ENCODE peak calls at places on chromosomes 13 and 19, in four cellular contexts. One of them, this sample, is unnamed.

GRCh38 chr13:24557121-24557520 is 44.5 kb upstream of the PARP4 start:
- DNase-seq in NCI-H774: no peak
- DNase-seq in T-helper 2 cell: no peak
- DNase-seq in naive thymus-derived CD8-positive, alpha-beta T cell: no peak
- DNase-seq in this sample: no peak

GRCh38 chr19:53951436-53951835 is 11.3 kb upstream of the CACNG8 start:
- DNase-seq in NCI-H774: no peak
- DNase-seq in T-helper 2 cell: no peak
- DNase-seq in naive thymus-derived CD8-positive, alpha-beta T cell: no peak
- DNase-seq in this sample: no peak

GRCh38 chr19:31304877-31305312 is 44.3 kb downstream of the TSHZ3 start:
- DNase-seq in NCI-H774: no peak
- DNase-seq in T-helper 2 cell: no peak
- DNase-seq in naive thymus-derived CD8-positive, alpha-beta T cell: no peak
- DNase-seq in this sample: no peak

GRCh38 chr19:58317481-58318072 is 9.2 kb upstream of the ZSCAN22 start:
- DNase-seq in NCI-H774: no peak
- DNase-seq in T-helper 2 cell: peak; percentile 27
- DNase-seq in naive thymus-derived CD8-positive, alpha-beta T cell: no peak
- DNase-seq in this sample: no peak

GRCh38 chr13:59702269-59702668 is 461.5 kb downstream of the DIAPH3 start:
- DNase-seq in NCI-H774: no peak
- DNase-seq in T-helper 2 cell: no peak
- DNase-seq in naive thymus-derived CD8-positive, alpha-beta T cell: no peak
- DNase-seq in this sample: no peak

GRCh38 chr13:47908200-47908902 is 92.7 kb downstream of the SUCLA2 start:
- DNase-seq in NCI-H774: no peak
- DNase-seq in T-helper 2 cell: peak; percentile 28
- DNase-seq in naive thymus-derived CD8-positive, alpha-beta T cell: no peak
- DNase-seq in this sample: no peak

GRCh38 chr19:47598407-47599349 is 10.3 kb upstream of the BICRA start:
- DNase-seq in NCI-H774: no peak
- DNase-seq in T-helper 2 cell: no peak
- DNase-seq in naive thymus-derived CD8-positive, alpha-beta T cell: no peak
- DNase-seq in this sample: no peak

GRCh38 chr13:68261105-68261504 is 1031.0 kb upstream of the PCDH9 start:
- DNase-seq in NCI-H774: no peak
- DNase-seq in T-helper 2 cell: no peak
- DNase-seq in naive thymus-derived CD8-positive, alpha-beta T cell: no peak
- DNase-seq in this sample: no peak

GRCh38 chr13:76378767-76379166 is 507.4 kb downstream of the KCTD12 start:
- DNase-seq in NCI-H774: no peak
- DNase-seq in T-helper 2 cell: no peak
- DNase-seq in naive thymus-derived CD8-positive, alpha-beta T cell: no peak
- DNase-seq in this sample: no peak

GRCh38 chr13:28532226-28533048 is 37.5 kb upstream of the FLT1 start:
- DNase-seq in NCI-H774: no peak
- DNase-seq in T-helper 2 cell: peak; percentile 18
- DNase-seq in naive thymus-derived CD8-positive, alpha-beta T cell: no peak
- DNase-seq in this sample: no peak

GRCh38 chr13:44653261-44653660 is 77.1 kb upstream of the TSC22D1 start:
- DNase-seq in NCI-H774: no peak
- DNase-seq in T-helper 2 cell: no peak
- DNase-seq in naive thymus-derived CD8-positive, alpha-beta T cell: no peak
- DNase-seq in this sample: no peak

GRCh38 chr19:48616491-48617056 is 1.7 kb upstream of the FAM83E start:
- DNase-seq in NCI-H774: no peak
- DNase-seq in T-helper 2 cell: peak; percentile 42
- DNase-seq in naive thymus-derived CD8-positive, alpha-beta T cell: no peak
- DNase-seq in this sample: no peak

GRCh38 chr19:14073232-14073924 is 792 bp downstream of the MISP3 start:
- DNase-seq in NCI-H774: peak; percentile 76
- DNase-seq in T-helper 2 cell: peak; percentile 90
- DNase-seq in naive thymus-derived CD8-positive, alpha-beta T cell: peak; percentile 79
- DNase-seq in this sample: no peak

GRCh38 chr19:2212861-2213711 is 23.0 kb downstream of the PLEKHJ1 start:
- DNase-seq in NCI-H774: no peak
- DNase-seq in T-helper 2 cell: no peak
- DNase-seq in naive thymus-derived CD8-positive, alpha-beta T cell: no peak
- DNase-seq in this sample: no peak

GRCh38 chr13:33409673-33410072 is 124.1 kb upstream of the STARD13 start:
- DNase-seq in NCI-H774: no peak
- DNase-seq in T-helper 2 cell: no peak
- DNase-seq in naive thymus-derived CD8-positive, alpha-beta T cell: no peak
- DNase-seq in this sample: no peak

GRCh38 chr13:37029617-37030016 is 29.0 kb downstream of the EXOSC8 start:
- DNase-seq in NCI-H774: no peak
- DNase-seq in T-helper 2 cell: no peak
- DNase-seq in naive thymus-derived CD8-positive, alpha-beta T cell: no peak
- DNase-seq in this sample: no peak

GRCh38 chr19:860481-861098 is 1.1 kb downstream of the CFD start:
- DNase-seq in NCI-H774: peak; percentile 81
- DNase-seq in T-helper 2 cell: peak; percentile 74
- DNase-seq in naive thymus-derived CD8-positive, alpha-beta T cell: peak; percentile 59
- DNase-seq in this sample: no peak

GRCh38 chr19:52170863-52171320 is 529 bp downstream of the ZNF836 start:
- DNase-seq in NCI-H774: no peak
- DNase-seq in T-helper 2 cell: no peak
- DNase-seq in naive thymus-derived CD8-positive, alpha-beta T cell: no peak
- DNase-seq in this sample: no peak

GRCh38 chr19:18385675-18386542 is at the start of gene GDF15:
- DNase-seq in NCI-H774: no peak
- DNase-seq in T-helper 2 cell: peak; percentile 34
- DNase-seq in naive thymus-derived CD8-positive, alpha-beta T cell: peak; percentile 30
- DNase-seq in this sample: no peak

GRCh38 chr19:20662421-20663105 is 1.2 kb upstream of the ZNF626 start:
- DNase-seq in NCI-H774: peak; percentile 58
- DNase-seq in T-helper 2 cell: no peak
- DNase-seq in naive thymus-derived CD8-positive, alpha-beta T cell: no peak
- DNase-seq in this sample: no peak

GRCh38 chr13:112947796-112948195 is 21.2 kb upstream of the MCF2L start:
- DNase-seq in NCI-H774: no peak
- DNase-seq in T-helper 2 cell: no peak
- DNase-seq in naive thymus-derived CD8-positive, alpha-beta T cell: no peak
- DNase-seq in this sample: no peak

GRCh38 chr19:459724-460511 is 915 bp downstream of the SHC2 start:
- DNase-seq in NCI-H774: peak; percentile 48
- DNase-seq in T-helper 2 cell: no peak
- DNase-seq in naive thymus-derived CD8-positive, alpha-beta T cell: peak; percentile 25
- DNase-seq in this sample: no peak

GRCh38 chr13:60267498-60268202 is 103.9 kb upstream of the DIAPH3 start:
- DNase-seq in NCI-H774: peak; percentile 16
- DNase-seq in T-helper 2 cell: peak; percentile 55
- DNase-seq in naive thymus-derived CD8-positive, alpha-beta T cell: peak; percentile 41
- DNase-seq in this sample: no peak

This sample was measured in glomerular endothelial cell.